ENCODE peak calls at places on chromosomes 12 and 14, in five cellular contexts. Q, G, B, R and U are unnamed samples.
A peak's percentile ranks its signal among the peaks of the same experiment; 100 is the strongest.

GRCh38 chr12:67811437-67812361 is 163.2 kb downstream of the DYRK2 start:
- DNase-seq in B (no peak), G (no peak), Q (no peak), R (no peak), U (no peak)

GRCh38 chr12:2813214-2813554 is 716 bp downstream of the ITFG2 start:
- DNase-seq in B (no peak), R (no peak), G (no peak), Q (no peak), U (no peak)

GRCh38 chr12:53726342-53726741 is 910 bp downstream of the CALCOCO1 start:
- DNase-seq in G (no peak), R (peak; percentile 38), B (no peak), Q (no peak), U (no peak)

GRCh38 chr12:63822352-63822751 is 22.1 kb upstream of the SRGAP1 start:
- DNase-seq in R (no peak), G (no peak), Q (no peak), B (no peak), U (no peak)

GRCh38 chr12:121465921-121466799 is 66.2 kb downstream of the RNF34 start:
- DNase-seq in G (no peak), Q (peak; percentile 43), R (no peak), B (no peak), U (no peak)

GRCh38 chr14:65044596-65044959 is 57.7 kb downstream of the MAX start:
- DNase-seq in G (no peak), B (no peak), Q (no peak), R (no peak), U (no peak)

GRCh38 chr12:68641138-68641537 is 30.4 kb downstream of the RAP1B start:
- DNase-seq in Q (no peak), B (no peak), R (no peak), G (no peak), U (peak; percentile 72)

GRCh38 chr12:12718853-12719252 is 1.7 kb downstream of the CDKN1B start:
- DNase-seq in B (no peak), R (no peak), G (no peak), Q (no peak), U (no peak)

GRCh38 chr14:102893452-102893851 is 29.0 kb upstream of the AMN start:
- DNase-seq in G (no peak), B (no peak), R (no peak), Q (no peak), U (peak; percentile 17)

GRCh38 chr12:27593266-27593665 is 69.3 kb downstream of the PPFIBP1 start:
- DNase-seq in G (no peak), Q (no peak), R (no peak), B (no peak), U (no peak)

GRCh38 chr12:125284945-125285344 is 219.7 kb downstream of the AACS start:
- DNase-seq in Q (no peak), B (no peak), G (no peak), R (no peak), U (no peak)

GRCh38 chr14:75295061-75295461 is 16.4 kb downstream of the FOS start:
- DNase-seq in Q (peak; percentile 39), G (no peak), B (peak; percentile 65), R (no peak), U (no peak)

GRCh38 chr12:94795053-94795452 is 144.7 kb upstream of the TMCC3 start:
- DNase-seq in G (no peak), R (no peak), B (no peak), Q (no peak), U (no peak)

GRCh38 chr12:94793191-94793595 is 142.8 kb upstream of the TMCC3 start:
- DNase-seq in B (no peak), Q (peak; percentile 26), G (peak; percentile 32), R (no peak), U (no peak)

GRCh38 chr12:94790822-94791221 is 140.5 kb upstream of the TMCC3 start:
- DNase-seq in Q (no peak), G (no peak), B (no peak), R (no peak), U (no peak)

GRCh38 chr12:94791933-94792332 is 141.6 kb upstream of the TMCC3 start:
- DNase-seq in Q (no peak), R (no peak), G (no peak), B (no peak), U (no peak)

GRCh38 chr12:94792690-94793089 is 142.3 kb upstream of the TMCC3 start:
- DNase-seq in Q (peak; percentile 15), B (no peak), R (no peak), G (no peak), U (no peak)
- TF ChIP-seq SUZ12 in Q (no peak), B (no peak), R (no peak), G (no peak), U (no peak)

GRCh38 chr14:71555654-71556559 is 376.3 kb upstream of the RGS6 start:
- DNase-seq in R (peak; percentile 4), G (no peak), B (no peak), Q (no peak), U (peak; percentile 98)
- TF ChIP-seq SUZ12 in R (no peak), G (no peak), B (no peak), Q (no peak), U (no peak)

DNA sequence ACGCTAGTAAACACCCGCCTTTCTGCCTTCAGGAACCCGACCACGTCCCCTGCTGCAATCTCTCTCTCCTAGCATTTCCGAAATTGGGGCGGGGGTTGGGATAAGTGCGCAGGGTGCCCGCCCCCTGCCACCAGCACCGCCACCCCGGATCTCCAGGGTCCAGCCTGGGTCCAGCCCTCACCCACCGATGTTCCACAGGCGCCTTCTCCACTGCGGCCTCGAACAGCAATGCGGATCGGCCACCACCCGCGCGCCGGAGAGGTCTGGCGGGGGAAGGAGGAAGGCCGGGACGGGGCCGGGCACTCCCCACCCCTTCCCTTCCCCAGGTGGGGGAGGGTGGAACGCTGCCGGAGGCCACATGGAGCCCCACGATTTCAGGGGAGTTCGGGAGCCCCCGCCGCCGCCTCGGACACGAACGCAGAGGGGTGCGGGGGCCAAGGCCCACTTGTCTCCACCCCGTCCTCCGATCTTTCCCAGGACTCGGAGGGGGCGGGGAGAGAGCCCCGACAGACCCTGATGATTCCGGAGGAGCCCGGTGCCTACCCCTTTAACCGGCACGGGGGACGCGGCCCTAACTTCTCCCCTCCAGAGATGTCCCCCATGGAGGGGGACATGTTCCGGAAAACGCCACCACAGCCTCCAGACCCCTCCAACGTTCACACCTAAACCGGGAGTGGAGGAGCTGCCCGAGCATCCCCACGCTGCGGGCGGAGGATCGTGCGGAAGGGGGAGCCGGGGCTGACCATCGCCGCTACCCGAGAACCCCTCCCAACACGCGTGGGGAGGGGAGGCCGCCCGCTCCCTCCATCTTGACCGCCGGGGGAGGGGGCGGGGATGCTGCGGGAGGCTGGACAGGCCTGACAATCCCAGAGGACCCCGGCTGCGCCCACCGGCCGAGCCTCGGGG is 1.1 kb downstream of the ATXN2 start:
- DNase-seq in Q (peak; percentile 44), G (no peak), R (no peak), B (peak; percentile 71), U (no peak)
- TF ChIP-seq SUZ12 in Q (no peak), G (no peak), R (no peak), B (peak; percentile 6), U (no peak)

DNA sequence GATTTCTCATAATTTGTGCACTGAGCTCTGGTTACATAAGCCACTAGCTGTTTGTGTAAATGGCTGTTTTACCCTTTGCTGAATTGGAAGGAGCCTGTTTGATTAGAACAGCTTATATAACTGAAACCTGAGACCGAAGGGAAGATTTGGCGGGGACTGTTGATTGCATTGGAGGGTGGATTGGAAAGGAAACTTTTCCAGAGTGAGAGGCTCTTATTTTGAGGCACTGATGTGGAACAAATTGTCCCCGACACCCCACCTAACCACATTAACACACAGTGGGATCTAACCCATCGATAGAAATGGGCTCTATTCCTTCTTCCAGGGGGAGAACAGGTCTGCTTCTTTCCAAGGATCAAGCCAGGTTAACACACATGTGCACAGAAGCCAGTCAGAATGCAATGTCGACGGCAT is 51.7 kb downstream of the TMEM30B start:
- DNase-seq in B (no peak), Q (peak; percentile 19), G (no peak), R (peak; percentile 10), U (no peak)
- TF ChIP-seq SUZ12 in B (no peak), Q (no peak), G (no peak), R (no peak), U (no peak)

DNA sequence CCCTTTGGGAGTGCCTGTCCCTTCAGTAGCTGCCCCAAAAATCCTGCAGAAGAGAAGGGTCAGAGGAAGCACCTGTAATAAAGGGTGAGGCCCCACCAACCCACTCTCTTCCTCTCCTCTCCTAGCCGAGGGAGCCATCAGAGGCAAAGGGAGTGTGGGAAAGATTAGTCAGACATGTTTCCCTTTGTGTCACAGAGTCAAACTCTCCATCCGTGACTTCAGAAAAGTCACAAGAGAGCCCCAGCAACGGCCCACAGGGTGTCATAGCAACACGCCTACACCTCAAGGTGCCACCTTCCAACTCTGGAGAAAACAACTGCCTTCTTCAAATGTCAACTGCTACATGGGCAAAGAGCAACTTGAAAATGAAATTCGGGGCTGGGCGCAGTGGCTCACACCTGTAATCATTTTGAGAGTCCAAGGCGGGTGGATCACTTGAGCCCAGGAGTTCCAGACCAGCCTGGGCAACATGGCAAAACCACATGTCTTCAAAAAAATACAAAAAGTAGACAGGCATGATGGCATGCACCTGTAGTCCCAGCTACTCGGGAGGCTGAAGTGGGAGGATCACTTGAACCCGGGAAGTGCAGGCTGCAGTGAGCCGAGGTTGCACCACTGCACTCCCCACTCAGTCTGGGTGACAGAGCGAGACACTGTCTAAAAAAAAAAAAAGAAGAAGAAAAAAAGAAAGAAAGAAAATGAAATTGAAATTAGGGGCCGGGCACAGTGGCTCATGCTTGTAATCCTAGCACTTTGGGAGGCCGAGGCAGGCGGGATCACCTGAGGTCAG is 17.7 kb upstream of the CD27 start:
- DNase-seq in G (no peak), Q (no peak), B (no peak), R (no peak), U (peak; percentile 97)
- TF ChIP-seq SUZ12 in G (no peak), Q (no peak), B (no peak), R (no peak), U (no peak)

GRCh38 chr14:96176275-96176674 is 28.4 kb upstream of the BDKRB2 start:
- DNase-seq in Q (no peak), R (no peak), G (no peak), B (no peak), U (no peak)

GRCh38 chr14:96176811-96177211 is 27.8 kb upstream of the BDKRB2 start:
- DNase-seq in R (no peak), B (no peak), G (no peak), Q (no peak), U (no peak)

GRCh38 chr14:96178674-96179321 is 25.8 kb upstream of the BDKRB2 start:
- DNase-seq in Q (no peak), B (no peak), R (no peak), G (no peak), U (no peak)

GRCh38 chr14:96180004-96180403 is 24.6 kb upstream of the BDKRB2 start:
- DNase-seq in G (no peak), Q (no peak), R (no peak), B (no peak), U (no peak)

GRCh38 chr14:96177766-96178377 is 26.8 kb upstream of the BDKRB2 start:
- DNase-seq in Q (no peak), R (no peak), B (no peak), G (no peak), U (no peak)
- TF ChIP-seq SUZ12 in Q (no peak), R (no peak), B (no peak), G (no peak), U (no peak)

DNA sequence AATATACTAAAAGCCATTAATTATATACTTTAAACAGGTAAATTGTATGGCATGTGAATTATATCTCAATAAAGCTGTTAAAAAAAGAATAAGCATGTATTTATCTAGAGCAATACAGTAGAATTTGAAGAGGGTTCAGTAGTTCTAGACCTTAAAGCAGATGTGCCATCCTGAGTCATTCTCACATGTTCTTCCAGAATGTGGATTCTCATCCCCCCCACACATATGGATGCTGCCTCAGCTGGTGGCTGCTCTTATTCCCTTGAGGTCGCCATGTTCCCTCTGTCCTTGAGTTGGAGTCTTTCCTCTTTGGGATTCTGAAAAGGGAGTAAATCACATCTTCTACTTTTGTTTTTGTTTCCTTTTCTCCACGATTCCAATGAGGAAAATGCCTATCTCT is 321.3 kb downstream of the AEBP2 start:
- DNase-seq in Q (no peak), B (no peak), G (no peak), R (no peak), U (no peak)
- TF ChIP-seq SUZ12 in Q (no peak), B (no peak), G (no peak), R (no peak), U (no peak)